ENCODE peak calls at places on chromosomes 12 and 14, in seven cellular contexts. M is substantia nigra; I is mesendoderm; O is breast epithelium; Z is NCI-H2107; A is GM23338; B is activated CD4-positive, alpha-beta T cell treated with anti-CD3 and anti-CD28 coated beads, Interleukin-2, amount 50 U/mL, for 1 hour. C is an unnamed sample.

GRCh38 chr12:86104087-86104486 is 152.1 kb downstream of the MGAT4C start:
- DNase-seq in M (no peak), B (no peak), A (no peak), O (no peak), I (no peak), Z (no peak), C (no peak)

GRCh38 chr12:68239309-68239708 is 13.7 kb upstream of the IL26 start:
- DNase-seq in M (no peak), I (no peak), A (no peak), Z (no peak), O (no peak), B (no peak), C (no peak)

GRCh38 chr12:93180566-93180965 is 197.2 kb upstream of the NUDT4 start:
- DNase-seq in I (no peak), B (no peak), M (no peak), A (no peak), O (no peak), Z (no peak), C (no peak)

GRCh38 chr12:60231301-60231700 is 635.5 kb downstream of the SLC16A7 start:
- DNase-seq in Z (no peak), B (no peak), I (peak; percentile 43), A (peak; percentile 40), O (no peak), M (no peak), C (no peak)

GRCh38 chr14:75125617-75126016 is 1.2 kb downstream of the NEK9 start:
- DNase-seq in O (no peak), B (no peak), Z (no peak), I (no peak), A (no peak), M (no peak), C (peak; percentile 81)

GRCh38 chr12:71447691-71448660 is 8.4 kb downstream of the LGR5 start:
- DNase-seq in Z (no peak), M (no peak), O (no peak), I (no peak), A (no peak), B (no peak), C (no peak)

GRCh38 chr14:89447182-89447970 is 30.3 kb upstream of the FOXN3 start:
- DNase-seq in A (no peak), Z (no peak), I (no peak), O (no peak), B (no peak), M (no peak), C (no peak)

GRCh38 chr12:57518920-57519757 is 1.2 kb downstream of the DDIT3 start:
- DNase-seq in I (peak; percentile 85), A (peak; percentile 49), O (peak; percentile 36), Z (no peak), M (no peak), B (no peak), C (no peak)

GRCh38 chr14:81303258-81303935 is 82.6 kb upstream of the GTF2A1 start:
- DNase-seq in I (no peak), B (no peak), Z (peak; percentile 44), M (no peak), O (peak; percentile 62), A (no peak), C (no peak)

GRCh38 chr12:42426733-42427132 is 100.8 kb downstream of the PPHLN1 start:
- DNase-seq in M (no peak), B (no peak), A (peak; percentile 60), Z (no peak), I (peak; percentile 90), O (no peak), C (peak; percentile 36)

GRCh38 chr12:10505620-10506019 is at the start of gene EIF2S3B:
- DNase-seq in Z (no peak), B (no peak), O (no peak), I (no peak), A (no peak), M (no peak), C (no peak)

GRCh38 chr12:42090899-42091298 is 53.8 kb downstream of the GXYLT1 start:
- DNase-seq in M (no peak), Z (no peak), I (peak; percentile 22), O (no peak), B (no peak), A (peak; percentile 8), C (peak; percentile 68)

GRCh38 chr12:7581046-7581445 is 77.5 kb upstream of the CD163 start:
- DNase-seq in Z (no peak), M (no peak), B (no peak), I (no peak), O (no peak), A (no peak), C (no peak)

GRCh38 chr12:119613319-119613936 is 19.9 kb downstream of the TMEM233 start:
- DNase-seq in O (no peak), Z (no peak), M (no peak), B (no peak), A (no peak), I (no peak), C (no peak)

GRCh38 chr12:124745891-124746570 is 117.6 kb downstream of the SCARB1 start:
- DNase-seq in B (no peak), M (peak; percentile 89), A (peak; percentile 94), Z (peak; percentile 45), O (peak; percentile 98), I (peak; percentile 97), C (peak; percentile 80)

GRCh38 chr12:91633734-91634357 is 451.2 kb upstream of the DCN start:
- DNase-seq in A (no peak), B (no peak), O (no peak), Z (no peak), I (no peak), M (no peak), C (no peak)

GRCh38 chr14:60649815-60650381 is 621 bp upstream of the SIX1 start:
- DNase-seq in I (peak; percentile 57), Z (no peak), O (no peak), M (no peak), A (peak; percentile 52), B (no peak), C (peak; percentile 41)

GRCh38 chr14:61636792-61637191 is 58.5 kb upstream of the HIF1A start:
- DNase-seq in O (no peak), Z (no peak), B (no peak), M (no peak), A (no peak), I (no peak), C (no peak)

GRCh38 chr12:88693837-88694445 is 113.7 kb upstream of the KITLG start:
- DNase-seq in A (no peak), Z (no peak), B (no peak), O (no peak), I (no peak), M (no peak), C (peak; percentile 37)

GRCh38 chr12:104504151-104504550 is 47.4 kb downstream of the CHST11 start:
- DNase-seq in B (no peak), O (no peak), Z (no peak), M (no peak), I (no peak), A (no peak), C (no peak)

GRCh38 chr12:39426636-39427245 is 16.2 kb downstream of the KIF21A start:
- DNase-seq in O (no peak), B (no peak), M (no peak), I (peak; percentile 50), Z (no peak), A (no peak), C (peak; percentile 94)

GRCh38 chr14:62409909-62410308 is 635.3 kb downstream of the KCNH5 start:
- DNase-seq in A (no peak), Z (no peak), O (no peak), I (no peak), M (no peak), B (no peak), C (peak; percentile 85)

GRCh38 chr12:85627584-85627983 is 208.6 kb downstream of the RASSF9 start:
- DNase-seq in B (no peak), A (no peak), Z (no peak), O (no peak), M (no peak), I (no peak), C (peak; percentile 81)

C was measured in HCEC 1CT.